ENCODE peak calls at places on chromosomes 11 and 22, in seven cellular contexts. One of them, this sample, is unnamed.

GRCh38 chr22:35476341-35476740 is 64.3 kb upstream of the RASD2 start:
- DNase-seq in mesenchymal stem cell: peak
- DNase-seq in mesendoderm: no peak
- DNase-seq in neuronal stem cell: no peak
- DNase-seq in IMR-90: no peak
- DNase-seq in H1: no peak
- DNase-seq in trophoblast cell: no peak
- DNase-seq in this sample: no peak

GRCh38 chr22:45429424-45429823 is 15.9 kb downstream of the RIBC2 start:
- DNase-seq in IMR-90: no peak
- DNase-seq in trophoblast cell: no peak
- DNase-seq in mesenchymal stem cell: no peak
- DNase-seq in H1: no peak
- DNase-seq in mesendoderm: no peak
- DNase-seq in neuronal stem cell: no peak
- DNase-seq in this sample: no peak

GRCh38 chr22:19713650-19714319 is 518 bp upstream of the SEPTIN5 start:
- DNase-seq in mesendoderm: no peak
- DNase-seq in trophoblast cell: peak
- DNase-seq in neuronal stem cell: no peak
- DNase-seq in H1: peak
- DNase-seq in IMR-90: no peak
- DNase-seq in mesenchymal stem cell: no peak
- DNase-seq in this sample: no peak

GRCh38 chr11:120172054-120172881 is 34.4 kb upstream of the TRIM29 start:
- DNase-seq in H1: peak
- DNase-seq in mesenchymal stem cell: peak
- DNase-seq in IMR-90: peak
- DNase-seq in trophoblast cell: peak
- DNase-seq in neuronal stem cell: peak
- DNase-seq in mesendoderm: peak
- DNase-seq in this sample: peak

GRCh38 chr11:117409511-117409910 is 81.9 kb downstream of the CEP164 start:
- DNase-seq in trophoblast cell: no peak
- DNase-seq in mesendoderm: no peak
- DNase-seq in neuronal stem cell: no peak
- DNase-seq in IMR-90: no peak
- DNase-seq in H1: no peak
- DNase-seq in mesenchymal stem cell: no peak
- DNase-seq in this sample: peak

GRCh38 chr22:45848904-45849303 is 128.1 kb downstream of the WNT7B start:
- DNase-seq in mesendoderm: no peak
- DNase-seq in H1: no peak
- DNase-seq in trophoblast cell: no peak
- DNase-seq in IMR-90: no peak
- DNase-seq in mesenchymal stem cell: no peak
- DNase-seq in neuronal stem cell: no peak
- DNase-seq in this sample: no peak

GRCh38 chr11:17152306-17152705 is 55.5 kb downstream of the PIK3C2A start:
- DNase-seq in IMR-90: no peak
- DNase-seq in H1: no peak
- DNase-seq in trophoblast cell: no peak
- DNase-seq in mesendoderm: no peak
- DNase-seq in neuronal stem cell: no peak
- DNase-seq in mesenchymal stem cell: no peak
- DNase-seq in this sample: no peak

GRCh38 chr11:72871089-72871488 is 56.9 kb downstream of the ATG16L2 start:
- DNase-seq in neuronal stem cell: no peak
- DNase-seq in H1: no peak
- DNase-seq in mesendoderm: no peak
- DNase-seq in IMR-90: peak
- DNase-seq in trophoblast cell: no peak
- DNase-seq in mesenchymal stem cell: no peak
- DNase-seq in this sample: no peak

GRCh38 chr11:2989551-2989950 is 2.6 kb downstream of the NAP1L4 start:
- DNase-seq in IMR-90: no peak
- DNase-seq in mesendoderm: no peak
- DNase-seq in neuronal stem cell: no peak
- DNase-seq in trophoblast cell: no peak
- DNase-seq in H1: no peak
- DNase-seq in mesenchymal stem cell: no peak
- DNase-seq in this sample: no peak

GRCh38 chr11:85766801-85767200 is 44.1 kb downstream of the SYTL2 start:
- DNase-seq in mesendoderm: no peak
- DNase-seq in IMR-90: peak
- DNase-seq in trophoblast cell: peak
- DNase-seq in neuronal stem cell: no peak
- DNase-seq in H1: no peak
- DNase-seq in mesenchymal stem cell: no peak
- DNase-seq in this sample: no peak

GRCh38 chr11:2944953-2945756 is 15.9 kb upstream of the PHLDA2 start:
- DNase-seq in IMR-90: peak
- DNase-seq in H1: peak
- DNase-seq in neuronal stem cell: peak
- DNase-seq in trophoblast cell: peak
- DNase-seq in mesendoderm: peak
- DNase-seq in mesenchymal stem cell: peak
- DNase-seq in this sample: peak

DNA sequence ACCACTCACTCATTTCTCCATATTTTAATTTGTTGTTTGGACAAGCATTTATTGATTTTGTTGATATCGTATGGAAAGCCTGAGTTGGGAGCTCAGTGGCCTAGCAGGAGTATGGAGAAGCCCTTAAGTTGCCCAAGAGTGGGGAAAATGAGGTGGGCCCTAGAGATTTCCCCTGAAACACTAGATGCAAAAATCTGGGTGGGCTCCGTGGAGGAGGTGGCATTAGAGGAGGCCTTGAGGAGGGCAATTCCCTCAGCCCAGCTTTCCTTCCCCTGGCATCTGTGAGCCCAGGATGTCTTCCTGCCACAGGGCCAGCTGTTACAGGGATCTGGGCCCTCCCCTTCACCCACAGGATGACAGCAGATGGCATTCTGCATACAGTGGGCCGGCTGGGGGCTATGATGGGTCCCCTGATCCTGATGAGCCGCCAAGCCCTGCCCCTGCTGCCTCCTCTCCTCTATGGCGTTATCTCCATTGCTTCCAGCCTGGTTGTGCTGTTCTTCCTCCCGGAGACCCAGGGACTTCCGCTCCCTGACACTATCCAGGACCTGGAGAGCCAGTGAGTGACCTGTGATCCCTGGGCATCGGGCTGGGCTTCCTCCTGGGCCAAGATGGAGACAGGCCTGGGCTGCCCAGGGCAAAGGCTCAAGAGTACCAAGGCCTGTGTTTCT is 21.6 kb upstream of the SLC22A12 start:
- DNase-seq in mesendoderm: no peak
- DNase-seq in neuronal stem cell: no peak
- DNase-seq in trophoblast cell: no peak
- DNase-seq in H1: no peak
- DNase-seq in IMR-90: no peak
- DNase-seq in mesenchymal stem cell: no peak
- DNase-seq in this sample: no peak
- H3K18ac ChIP-seq in mesendoderm: no peak
- H3K18ac ChIP-seq in neuronal stem cell: no peak
- H3K18ac ChIP-seq in trophoblast cell: no peak
- H3K18ac ChIP-seq in H1: no peak
- H3K18ac ChIP-seq in IMR-90: no peak
- H3K18ac ChIP-seq in mesenchymal stem cell: no peak
- H3K18ac ChIP-seq in this sample: no peak

DNA sequence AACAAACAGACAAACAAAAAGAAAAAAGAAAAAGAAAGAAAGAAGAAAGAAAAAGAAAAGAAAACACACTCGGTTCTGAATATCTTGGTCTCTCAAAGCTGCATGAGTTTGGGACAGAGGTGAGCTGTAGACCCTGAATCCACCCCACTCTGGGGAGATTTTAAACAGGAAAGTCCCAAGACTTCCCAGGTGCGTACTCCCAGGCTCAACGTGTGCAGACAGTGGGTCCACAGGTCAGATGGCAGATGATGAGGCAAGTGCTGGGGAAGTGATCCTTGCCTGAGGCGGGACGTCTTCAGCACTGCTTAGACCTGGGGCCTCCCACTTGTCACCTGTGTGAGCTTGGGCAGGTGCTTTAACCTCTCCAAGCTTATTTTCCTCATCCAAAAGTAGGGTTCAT is 9.3 kb downstream of the CREB3L1 start:
- DNase-seq in neuronal stem cell: no peak
- DNase-seq in H1: no peak
- DNase-seq in mesenchymal stem cell: no peak
- DNase-seq in trophoblast cell: no peak
- DNase-seq in mesendoderm: no peak
- DNase-seq in IMR-90: no peak
- DNase-seq in this sample: no peak
- H3K18ac ChIP-seq in neuronal stem cell: no peak
- H3K18ac ChIP-seq in H1: no peak
- H3K18ac ChIP-seq in mesenchymal stem cell: no peak
- H3K18ac ChIP-seq in trophoblast cell: no peak
- H3K18ac ChIP-seq in mesendoderm: no peak
- H3K18ac ChIP-seq in IMR-90: no peak
- H3K18ac ChIP-seq in this sample: no peak

DNA sequence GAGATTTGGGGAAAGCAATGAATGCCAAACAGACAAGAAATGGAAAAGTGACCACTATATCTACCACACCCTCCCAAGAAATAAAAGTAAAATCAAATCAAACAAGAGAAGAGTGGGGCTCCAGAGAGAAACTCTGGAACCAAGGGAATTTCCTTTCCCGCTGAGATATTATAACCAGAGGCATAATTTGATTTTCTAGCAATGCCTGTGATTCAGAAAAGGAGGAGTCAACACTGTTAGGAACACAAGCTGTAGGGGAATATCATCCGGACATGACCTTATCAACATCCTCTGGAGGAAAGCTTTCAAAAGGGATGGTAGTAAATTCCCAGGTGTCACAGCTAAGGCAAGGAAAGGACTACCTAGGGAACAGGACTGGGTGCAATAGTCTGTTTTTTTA is 29.6 kb upstream of the LRRC55 start:
- DNase-seq in neuronal stem cell: no peak
- DNase-seq in mesenchymal stem cell: no peak
- DNase-seq in H1: no peak
- DNase-seq in trophoblast cell: no peak
- DNase-seq in IMR-90: no peak
- DNase-seq in mesendoderm: no peak
- DNase-seq in this sample: no peak
- H3K18ac ChIP-seq in neuronal stem cell: no peak
- H3K18ac ChIP-seq in mesenchymal stem cell: no peak
- H3K18ac ChIP-seq in H1: no peak
- H3K18ac ChIP-seq in trophoblast cell: no peak
- H3K18ac ChIP-seq in IMR-90: no peak
- H3K18ac ChIP-seq in mesendoderm: no peak
- H3K18ac ChIP-seq in this sample: no peak

GRCh38 chr22:41846268-41847002 is 13.5 kb downstream of the SREBF2 start:
- DNase-seq in mesendoderm: no peak
- DNase-seq in IMR-90: no peak
- DNase-seq in trophoblast cell: no peak
- DNase-seq in neuronal stem cell: no peak
- DNase-seq in H1: no peak
- DNase-seq in mesenchymal stem cell: no peak
- DNase-seq in this sample: no peak
- H3K18ac ChIP-seq in mesendoderm: no peak
- H3K18ac ChIP-seq in IMR-90: no peak
- H3K18ac ChIP-seq in trophoblast cell: peak
- H3K18ac ChIP-seq in neuronal stem cell: no peak
- H3K18ac ChIP-seq in H1: peak
- H3K18ac ChIP-seq in mesenchymal stem cell: no peak
- H3K18ac ChIP-seq in this sample: no peak

GRCh38 chr11:71324788-71325417 is 72.5 kb upstream of the SHANK2 start:
- DNase-seq in mesenchymal stem cell: no peak
- DNase-seq in H1: no peak
- DNase-seq in trophoblast cell: no peak
- DNase-seq in IMR-90: no peak
- DNase-seq in mesendoderm: no peak
- DNase-seq in neuronal stem cell: no peak
- DNase-seq in this sample: no peak

GRCh38 chr11:71325418-71326327 is 73.3 kb upstream of the SHANK2 start:
- DNase-seq in IMR-90: no peak
- DNase-seq in mesenchymal stem cell: no peak
- DNase-seq in H1: no peak
- DNase-seq in trophoblast cell: no peak
- DNase-seq in neuronal stem cell: no peak
- DNase-seq in mesendoderm: no peak
- DNase-seq in this sample: no peak

GRCh38 chr11:71327156-71328085 is 75.0 kb upstream of the SHANK2 start:
- DNase-seq in neuronal stem cell: no peak
- DNase-seq in trophoblast cell: no peak
- DNase-seq in mesendoderm: no peak
- DNase-seq in IMR-90: no peak
- DNase-seq in mesenchymal stem cell: no peak
- DNase-seq in H1: no peak
- DNase-seq in this sample: no peak

GRCh38 chr11:71323876-71324526 is 71.6 kb upstream of the SHANK2 start:
- DNase-seq in mesendoderm: no peak
- DNase-seq in IMR-90: no peak
- DNase-seq in neuronal stem cell: no peak
- DNase-seq in mesenchymal stem cell: no peak
- DNase-seq in trophoblast cell: no peak
- DNase-seq in H1: no peak
- DNase-seq in this sample: no peak

DNA sequence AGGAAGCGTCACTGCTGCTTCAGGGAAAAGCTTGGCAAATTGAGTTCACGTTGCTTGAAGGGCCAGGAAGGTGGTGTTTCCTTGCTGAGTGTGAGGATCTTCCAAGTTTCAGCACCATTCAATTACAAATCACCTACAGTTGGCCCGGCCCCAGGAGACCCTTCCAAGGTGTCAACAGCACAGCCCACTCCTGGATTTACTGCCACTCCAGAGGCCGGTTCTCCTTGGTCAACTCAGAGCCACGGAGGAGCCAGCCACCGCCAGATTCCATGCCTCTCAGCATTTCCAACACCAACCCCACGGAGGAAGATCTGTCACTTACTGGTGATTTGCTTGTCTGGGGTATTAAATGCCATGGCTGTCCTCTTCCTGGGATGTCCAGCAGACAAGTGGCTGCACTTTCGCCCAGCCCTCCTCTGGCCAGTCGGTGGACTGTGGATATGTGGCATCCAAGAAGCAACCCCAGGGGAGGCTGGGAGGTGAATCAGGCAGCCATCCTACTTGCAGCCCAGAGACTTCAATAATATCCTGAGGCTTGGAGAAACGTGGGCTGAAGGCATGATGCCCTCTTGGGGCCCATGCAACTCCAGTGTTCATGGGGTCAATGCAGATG is 74.1 kb upstream of the SHANK2 start:
- DNase-seq in trophoblast cell: no peak
- DNase-seq in IMR-90: no peak
- DNase-seq in H1: no peak
- DNase-seq in mesendoderm: no peak
- DNase-seq in mesenchymal stem cell: no peak
- DNase-seq in neuronal stem cell: no peak
- DNase-seq in this sample: no peak
- H3K18ac ChIP-seq in trophoblast cell: no peak
- H3K18ac ChIP-seq in IMR-90: no peak
- H3K18ac ChIP-seq in H1: no peak
- H3K18ac ChIP-seq in mesendoderm: no peak
- H3K18ac ChIP-seq in mesenchymal stem cell: no peak
- H3K18ac ChIP-seq in neuronal stem cell: peak
- H3K18ac ChIP-seq in this sample: no peak

This sample was measured in H9.